ENCODE peak calls at places on chromosomes 4 and X, in six cellular contexts. E is A549, L is K562, H is GM12878, O is HepG2, T is endothelial cell of umbilical vein. F is an unnamed sample.

GRCh38 chrX:15815779-15816452 is 25.6 kb downstream of the ZRSR2 start:
- DNase-seq in E (peak; percentile 44), O (peak; percentile 5), T (peak; percentile 2), L (peak; percentile 16), H (peak; percentile 8), F (peak; percentile 72)

GRCh38 chrX:48083212-48083611 is 11.8 kb upstream of the ZNF630 start:
- DNase-seq in O (peak; percentile 6), E (peak; percentile 33), T (peak; percentile 53), H (no peak), L (peak; percentile 73), F (peak; percentile 69)

GRCh38 chr4:125235971-125236370 is 78.8 kb upstream of the FAT4 start:
- DNase-seq in H (no peak), E (no peak), L (no peak), T (no peak), O (no peak), F (no peak)

GRCh38 chr4:152534541-152535231 is 1.2 kb downstream of the FBXW7 start:
- DNase-seq in L (peak; percentile 38), T (peak; percentile 20), E (no peak), H (no peak), O (no peak), F (peak; percentile 73)

GRCh38 chr4:128600996-128601857 is 208.3 kb upstream of the JADE1 start:
- DNase-seq in L (peak; percentile 70), T (peak; percentile 97), E (peak; percentile 94), O (peak; percentile 93), H (no peak), F (peak; percentile 27)

GRCh38 chrX:22135171-22135711 is 103.1 kb downstream of the PHEX start:
- DNase-seq in O (no peak), L (no peak), E (peak; percentile 37), T (peak; percentile 35), H (no peak), F (no peak)

GRCh38 chrX:11242704-11243103 is 50.5 kb upstream of the AMELX start:
- DNase-seq in O (no peak), H (no peak), L (no peak), E (no peak), T (no peak), F (no peak)

GRCh38 chrX:883588-883987 is 253.0 kb downstream of the SHOX start:
- DNase-seq in L (no peak), E (no peak), T (no peak), H (no peak), O (no peak), F (no peak)

GRCh38 chr4:128711361-128711760 is 98.1 kb upstream of the JADE1 start:
- DNase-seq in O (no peak), T (no peak), L (no peak), E (no peak), H (no peak), F (no peak)

GRCh38 chr4:177297781-177298391 is 11.8 kb upstream of the NEIL3 start:
- DNase-seq in L (no peak), O (no peak), H (no peak), E (no peak), T (no peak), F (no peak)

GRCh38 chr4:15031993-15032660 is 29.8 kb downstream of the CPEB2 start:
- DNase-seq in E (no peak), O (no peak), T (peak; percentile 21), L (no peak), H (no peak), F (no peak)

GRCh38 chr4:121789960-121790829 is 10.9 kb upstream of the EXOSC9 start:
- DNase-seq in O (no peak), T (peak; percentile 84), L (peak; percentile 39), E (no peak), H (no peak), F (no peak)

GRCh38 chrX:114798902-114799301 is 215.0 kb downstream of the HTR2C start:
- DNase-seq in T (no peak), O (no peak), E (no peak), L (no peak), H (no peak), F (no peak)

GRCh38 chr4:26228883-26229282 is 91.9 kb upstream of the RBPJ start:
- DNase-seq in H (no peak), E (no peak), L (no peak), T (no peak), O (no peak), F (no peak)

GRCh38 chr4:148510211-148510610 is 68.0 kb upstream of the NR3C2 start:
- DNase-seq in O (no peak), E (no peak), L (no peak), H (no peak), T (no peak), F (no peak)

GRCh38 chr4:186554890-186555827 is at the start of gene MTNR1A:
- DNase-seq in L (no peak), E (peak; percentile 44), H (no peak), O (no peak), T (no peak), F (no peak)

GRCh38 chr4:17613761-17614415 is 553 bp upstream of the MED28 start:
- DNase-seq in T (no peak), L (no peak), E (no peak), H (no peak), O (peak; percentile 50), F (peak; percentile 72)

GRCh38 chr4:2786152-2786671 is 6.7 kb upstream of the SH3BP2 start:
- DNase-seq in H (peak; percentile 38), L (no peak), O (no peak), E (no peak), T (no peak), F (peak; percentile 20)

GRCh38 chr4:108830509-108831244 is 67.8 kb upstream of the ETNPPL start:
- DNase-seq in O (no peak), H (no peak), L (no peak), E (no peak), T (no peak), F (no peak)

GRCh38 chrX:116975517-116975916 is 512.7 kb upstream of the CT83 start:
- DNase-seq in O (no peak), E (no peak), T (no peak), L (no peak), H (no peak), F (no peak)

GRCh38 chr4:176988226-176988625 is 195.5 kb upstream of the VEGFC start:
- DNase-seq in O (no peak), T (peak; percentile 92), L (no peak), E (peak; percentile 87), H (no peak), F (no peak)

GRCh38 chrX:130171446-130172126 is at the start of gene RAB33A:
- DNase-seq in L (no peak), O (no peak), H (no peak), E (no peak), T (no peak), F (peak; percentile 28)

GRCh38 chr4:165656399-165656798 is 216.6 kb upstream of the TLL1 start:
- DNase-seq in O (no peak), H (no peak), T (no peak), L (no peak), E (no peak), F (no peak)

GRCh38 chr4:102551946-102552575 is 50.9 kb downstream of the NFKB1 start:
- DNase-seq in H (no peak), E (no peak), L (no peak), O (no peak), T (no peak), F (no peak)

GRCh38 chr4:54525602-54526001 is 132.2 kb upstream of the KIT start:
- DNase-seq in O (no peak), L (no peak), E (peak; percentile 15), H (no peak), T (no peak), F (no peak)

GRCh38 chr4:6983500-6984142 is 59.6 kb upstream of the TADA2B start:
- DNase-seq in O (no peak), T (peak; percentile 85), L (no peak), H (no peak), E (no peak), F (no peak)

GRCh38 chr4:53974561-53974960 is 89.8 kb downstream of the CHIC2 start:
- DNase-seq in L (no peak), O (no peak), H (no peak), T (no peak), E (no peak), F (no peak)

GRCh38 chr4:5728451-5728850 is 17.4 kb downstream of the EVC start:
- DNase-seq in O (no peak), H (no peak), E (no peak), T (no peak), L (no peak), F (peak; percentile 85)

GRCh38 chr4:78242071-78242470 is 184.9 kb downstream of the FRAS1 start:
- DNase-seq in E (no peak), T (no peak), H (no peak), L (no peak), O (no peak), F (no peak)

GRCh38 chrX:15525664-15526416 is 25.2 kb downstream of the BMX start:
- DNase-seq in O (no peak), H (no peak), E (no peak), L (no peak), T (peak; percentile 22), F (no peak)

GRCh38 chr4:16129336-16129735 is 45.5 kb upstream of the PROM1 start:
- DNase-seq in H (no peak), E (no peak), T (peak; percentile 62), L (no peak), O (peak; percentile 91), F (no peak)

GRCh38 chrX:72018277-72019112 is 107.8 kb downstream of the NHSL2 start:
- DNase-seq in E (peak; percentile 84), H (no peak), T (peak; percentile 90), L (peak; percentile 89), O (peak; percentile 47), F (peak; percentile 92)
- H3K4me3 ChIP-seq in E (peak overlapping the region; percentile 33), H (no peak overlapping the region), T (no peak overlapping the region), L (no peak overlapping the region), O (no peak overlapping the region), F (no peak overlapping the region)

GRCh38 chr4:139214039-139214534 is 37.1 kb upstream of the ELF2 start:
- DNase-seq in O (peak; percentile 69), H (peak; percentile 65), L (peak; percentile 70), E (no peak), T (no peak), F (peak; percentile 96)
- TF ChIP-seq MYC in O (no peak), H (no peak), L (peak; percentile 78), E (no peak), T (no peak), F (no peak)

GRCh38 chr4:99824070-99824599 is 7.5 kb downstream of the DAPP1 start:
- DNase-seq in O (no peak), L (no peak), H (no peak), T (no peak), E (no peak), F (no peak)
- TF ChIP-seq MAX in O (no peak), L (no peak), H (no peak), T (no peak), E (no peak), F (no peak)

GRCh38 chrX:153780678-153781427 is at the start of gene SRPK3:
- DNase-seq in H (no peak), T (no peak), O (no peak), L (no peak), E (no peak), F (peak; percentile 56)

GRCh38 chrX:153779891-153780677 is 757 bp upstream of the SRPK3 start:
- DNase-seq in H (no peak), E (no peak), O (no peak), T (no peak), L (no peak), F (peak; percentile 76)

GRCh38 chrX:153782324-153782723 is 1.5 kb downstream of the SRPK3 start:
- DNase-seq in L (no peak), O (no peak), E (no peak), H (no peak), T (no peak), F (peak; percentile 45)

GRCh38 chrX:153782871-153783270 is 2.0 kb downstream of the SRPK3 start:
- DNase-seq in E (no peak), T (no peak), O (no peak), H (no peak), L (no peak), F (no peak)

GRCh38 chrX:153781428-153782047 is 697 bp downstream of the SRPK3 start:
- DNase-seq in H (no peak), O (no peak), L (no peak), E (no peak), T (no peak), F (no peak)
- H3K4me3 ChIP-seq in H (no peak overlapping the region), O (no peak overlapping the region), L (no peak overlapping the region), E (no peak overlapping the region), T (no peak overlapping the region), F (no peak overlapping the region)